ENCODE peak calls at places on chromosomes 13 and 19, in six cellular contexts. B, W, L, T, G and Z are unnamed samples.
A peak's percentile ranks its signal among the peaks of the same experiment; 100 is the strongest.

GRCh38 chr13:20387441-20387971 is 138.2 kb downstream of the CRYL1 start:
- DNase-seq in B (no peak), W (no peak), L (no peak), T (no peak), G (no peak), Z (no peak)

GRCh38 chr19:3284759-3285646 is 60.5 kb downstream of the CELF5 start:
- DNase-seq in B (peak; percentile 56), W (peak; percentile 99), L (peak; percentile 22), T (peak; percentile 87), G (no peak), Z (peak; percentile 34)

GRCh38 chr19:33464010-33464732 is 57.4 kb downstream of the PEPD start:
- DNase-seq in B (no peak), W (no peak), L (no peak), T (no peak), G (no peak), Z (no peak)

GRCh38 chr19:46815833-46816627 is 27.6 kb upstream of the SLC1A5 start:
- DNase-seq in B (no peak), W (no peak), L (no peak), T (peak; percentile 67), G (no peak), Z (no peak)

GRCh38 chr19:1574354-1574753 is 6.2 kb upstream of the MEX3D start:
- DNase-seq in B (no peak), W (no peak), L (no peak), T (no peak), G (no peak), Z (no peak)

GRCh38 chr13:85223883-85224656 is 575.1 kb downstream of the SLITRK6 start:
- DNase-seq in B (no peak), W (no peak), L (no peak), T (no peak), G (no peak), Z (no peak)

GRCh38 chr19:6774821-6775707 is 2.6 kb downstream of the VAV1 start:
- DNase-seq in B (no peak), W (no peak), L (no peak), T (no peak), G (no peak), Z (peak; percentile 39)

GRCh38 chr13:60282708-60283107 is 114.3 kb upstream of the TDRD3 start:
- DNase-seq in B (no peak), W (no peak), L (no peak), T (no peak), G (no peak), Z (no peak)

GRCh38 chr19:39692166-39692565 is 12.1 kb upstream of the LGALS14 start:
- DNase-seq in B (no peak), W (no peak), L (no peak), T (no peak), G (no peak), Z (no peak)

GRCh38 chr19:10643968-10644290 is 10.2 kb upstream of the ILF3 start:
- DNase-seq in B (no peak), W (no peak), L (peak; percentile 23), T (no peak), G (no peak), Z (no peak)

GRCh38 chr13:23984541-23984940 is 87.2 kb upstream of the C1QTNF9B start:
- DNase-seq in B (no peak), W (no peak), L (no peak), T (no peak), G (no peak), Z (no peak)

GRCh38 chr13:38730332-38730731 is 43.5 kb downstream of the FREM2 start:
- DNase-seq in B (no peak), W (no peak), L (no peak), T (no peak), G (no peak), Z (no peak)

GRCh38 chr19:13396256-13397080 is 109.8 kb downstream of the CACNA1A start:
- DNase-seq in B (peak; percentile 27), W (peak; percentile 81), L (peak; percentile 40), T (peak; percentile 30), G (no peak), Z (peak; percentile 43)

GRCh38 chr13:74128171-74128767 is 5.9 kb downstream of the KLF12 start:
- DNase-seq in B (no peak), W (no peak), L (peak; percentile 80), T (peak; percentile 16), G (no peak), Z (no peak)

GRCh38 chr19:42512130-42512636 is 16.1 kb downstream of the CEACAM1 start:
- DNase-seq in B (no peak), W (no peak), L (no peak), T (no peak), G (no peak), Z (no peak)

GRCh38 chr13:81726037-81726726 is 1385.3 kb upstream of the SPRY2 start:
- DNase-seq in B (no peak), W (no peak), L (no peak), T (no peak), G (no peak), Z (no peak)

GRCh38 chr19:34253711-34254551 is 423 bp upstream of the GARRE1 start:
- DNase-seq in B (no peak), W (peak; percentile 91), L (peak; percentile 60), T (peak; percentile 66), G (no peak), Z (peak; percentile 72)

GRCh38 chr13:102983496-102983895 is 82.7 kb downstream of the SLC10A2 start:
- DNase-seq in B (no peak), W (no peak), L (no peak), T (no peak), G (no peak), Z (no peak)

GRCh38 chr13:47277774-47278173 is 380.9 kb upstream of the HTR2A start:
- DNase-seq in B (no peak), W (no peak), L (no peak), T (no peak), G (no peak), Z (peak; percentile 32)

GRCh38 chr19:2887391-2887914 is 13.3 kb upstream of the ZNF57 start:
- DNase-seq in B (peak; percentile 46), W (peak; percentile 71), L (peak; percentile 85), T (peak; percentile 76), G (no peak), Z (peak; percentile 73)

GRCh38 chr13:42883771-42884170 is 102.4 kb downstream of the FAM216B start:
- DNase-seq in B (no peak), W (no peak), L (peak; percentile 68), T (no peak), G (no peak), Z (peak; percentile 33)

GRCh38 chr13:104648291-104648690 is 1582.1 kb upstream of the SLC10A2 start:
- DNase-seq in B (no peak), W (no peak), L (no peak), T (no peak), G (no peak), Z (no peak)

GRCh38 chr19:28472111-28472510 is 740.8 kb downstream of the UQCRFS1 start:
- DNase-seq in B (no peak), W (no peak), L (no peak), T (no peak), G (no peak), Z (no peak)

GRCh38 chr19:28469544-28469943 is 743.4 kb downstream of the UQCRFS1 start:
- DNase-seq in B (no peak), W (no peak), L (no peak), T (no peak), G (no peak), Z (no peak)

GRCh38 chr19:28468701-28469459 is 744.1 kb downstream of the UQCRFS1 start:
- DNase-seq in B (no peak), W (peak; percentile 42), L (no peak), T (no peak), G (no peak), Z (peak; percentile 40)

GRCh38 chr19:28475525-28475924 is 737.4 kb downstream of the UQCRFS1 start:
- DNase-seq in B (no peak), W (no peak), L (no peak), T (no peak), G (no peak), Z (peak; percentile 18)

DNA sequence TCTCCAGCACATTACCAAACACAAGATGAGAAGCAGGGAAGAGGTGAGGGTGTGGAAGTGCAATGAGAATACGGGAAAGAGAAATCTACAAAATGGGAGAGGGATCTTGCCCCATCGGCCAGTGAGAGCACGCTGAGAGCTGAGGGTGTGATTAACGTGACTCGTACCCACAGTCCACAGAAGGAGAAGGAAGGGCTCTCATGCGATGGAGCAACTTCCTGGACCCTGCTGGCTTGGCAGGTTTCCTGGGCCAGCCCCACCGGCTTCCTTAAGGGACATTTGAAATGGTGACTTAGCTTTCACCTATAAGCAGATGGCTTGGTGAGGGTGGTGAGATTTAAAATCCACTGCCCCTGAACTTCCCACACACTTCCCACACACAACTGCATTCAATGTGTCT is 740.1 kb downstream of the UQCRFS1 start:
- DNase-seq in B (no peak), W (no peak), L (no peak), T (no peak), G (no peak), Z (peak; percentile 49)
- TF ChIP-seq MYC in B (no peak), W (no peak), L (no peak), T (no peak), G (no peak), Z (no peak)

GRCh38 chr13:32905864-32906180 is 110.4 kb upstream of the KL start:
- DNase-seq in B (no peak), W (no peak), L (no peak), T (no peak), G (no peak), Z (no peak)
- TF ChIP-seq MAX in B (no peak), W (no peak), L (no peak), T (no peak), G (no peak), Z (no peak)

GRCh38 chr13:36783883-36784282 is 35.1 kb upstream of the RFXAP start:
- DNase-seq in B (no peak), W (no peak), L (no peak), T (peak; percentile 14), G (no peak), Z (no peak)
- H3K4me3 ChIP-seq in B (no peak overlapping the region), W (no peak overlapping the region), L (no peak overlapping the region), T (no peak overlapping the region), G (no peak overlapping the region), Z (no peak overlapping the region)

DNA sequence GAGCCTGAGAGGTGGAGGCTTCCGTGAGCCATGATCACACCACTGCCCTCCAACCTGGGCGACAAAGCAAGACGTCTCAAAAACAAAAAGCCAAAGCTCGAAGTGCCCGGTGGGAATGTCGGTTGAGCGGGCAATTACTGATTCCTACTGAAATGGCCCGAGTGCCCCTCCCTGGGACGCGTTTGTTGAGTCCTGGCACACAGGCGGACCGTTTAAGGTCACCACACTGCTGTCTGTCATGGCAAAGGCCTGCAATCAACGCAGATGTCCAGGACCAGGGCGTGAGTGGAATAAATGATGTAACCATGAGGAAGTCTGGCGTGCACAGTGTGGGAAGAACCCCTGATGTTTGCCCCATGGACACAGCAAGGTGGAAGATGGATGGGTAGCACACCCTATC is 19.2 kb upstream of the C2CD4C start:
- DNase-seq in B (no peak), W (no peak), L (no peak), T (no peak), G (no peak), Z (no peak)
- TF ChIP-seq MYC in B (no peak), W (no peak), L (no peak), T (no peak), G (no peak), Z (no peak)